ENCODE peak calls at places on chromosome 10, in six cellular contexts. One of them, this sample, is unnamed.

GRCh38 chr10:12503311-12503710 is 154.0 kb downstream of the CAMK1D start:
- DNase-seq in H1: peak
- DNase-seq in GM12878: no peak
- DNase-seq in K562: peak
- DNase-seq in SK-N-SH: no peak
- DNase-seq in HepG2: no peak
- DNase-seq in this sample: no peak

GRCh38 chr10:63123963-63124362 is 9.2 kb upstream of the NRBF2 start:
- DNase-seq in H1: no peak
- DNase-seq in GM12878: no peak
- DNase-seq in K562: no peak
- DNase-seq in SK-N-SH: no peak
- DNase-seq in HepG2: no peak
- DNase-seq in this sample: no peak

GRCh38 chr10:119454990-119455389 is 87.5 kb downstream of the RGS10 start:
- DNase-seq in H1: no peak
- DNase-seq in GM12878: no peak
- DNase-seq in K562: no peak
- DNase-seq in SK-N-SH: no peak
- DNase-seq in HepG2: no peak
- DNase-seq in this sample: no peak

GRCh38 chr10:70786799-70787415 is 1.7 kb upstream of the TBATA start:
- DNase-seq in H1: no peak
- DNase-seq in GM12878: no peak
- DNase-seq in K562: no peak
- DNase-seq in SK-N-SH: no peak
- DNase-seq in HepG2: no peak
- DNase-seq in this sample: no peak

GRCh38 chr10:78475501-78475900 is 441.8 kb downstream of the RPS24 start:
- DNase-seq in H1: no peak
- DNase-seq in GM12878: no peak
- DNase-seq in K562: no peak
- DNase-seq in SK-N-SH: no peak
- DNase-seq in HepG2: peak
- DNase-seq in this sample: no peak

GRCh38 chr10:6513509-6513908 is 66.6 kb downstream of the PRKCQ start:
- DNase-seq in H1: no peak
- DNase-seq in GM12878: no peak
- DNase-seq in K562: no peak
- DNase-seq in SK-N-SH: no peak
- DNase-seq in HepG2: no peak
- DNase-seq in this sample: no peak

GRCh38 chr10:102085336-102085735 is 20.2 kb downstream of the HPS6 start:
- DNase-seq in H1: no peak
- DNase-seq in GM12878: no peak
- DNase-seq in K562: no peak
- DNase-seq in SK-N-SH: no peak
- DNase-seq in HepG2: no peak
- DNase-seq in this sample: no peak

GRCh38 chr10:128609460-128609859 is 483.2 kb upstream of the MKI67 start:
- DNase-seq in H1: no peak
- DNase-seq in GM12878: no peak
- DNase-seq in K562: no peak
- DNase-seq in SK-N-SH: no peak
- DNase-seq in HepG2: no peak
- DNase-seq in this sample: no peak

GRCh38 chr10:87058171-87058570 is 36.5 kb downstream of the GLUD1 start:
- DNase-seq in H1: no peak
- DNase-seq in GM12878: no peak
- DNase-seq in K562: no peak
- DNase-seq in SK-N-SH: no peak
- DNase-seq in HepG2: no peak
- DNase-seq in this sample: no peak

GRCh38 chr10:22460531-22461403 is 115.5 kb downstream of the SPAG6 start:
- DNase-seq in H1: no peak
- DNase-seq in GM12878: no peak
- DNase-seq in K562: no peak
- DNase-seq in SK-N-SH: no peak
- DNase-seq in HepG2: no peak
- DNase-seq in this sample: no peak

GRCh38 chr10:117553171-117553814 is 10.7 kb downstream of the EMX2 start:
- DNase-seq in H1: peak
- DNase-seq in GM12878: no peak
- DNase-seq in K562: no peak
- DNase-seq in SK-N-SH: no peak
- DNase-seq in HepG2: no peak
- DNase-seq in this sample: no peak

GRCh38 chr10:31646519-31646918 is 282.1 kb downstream of the ARHGAP12 start:
- DNase-seq in H1: no peak
- DNase-seq in GM12878: no peak
- DNase-seq in K562: no peak
- DNase-seq in SK-N-SH: no peak
- DNase-seq in HepG2: no peak
- DNase-seq in this sample: no peak

GRCh38 chr10:13716161-13717071 is 129.7 kb downstream of the PRPF18 start:
- DNase-seq in H1: no peak
- DNase-seq in GM12878: no peak
- DNase-seq in K562: no peak
- DNase-seq in SK-N-SH: peak
- DNase-seq in HepG2: no peak
- DNase-seq in this sample: no peak

GRCh38 chr10:27643296-27643695 is 102.3 kb downstream of the MKX start:
- DNase-seq in H1: no peak
- DNase-seq in GM12878: no peak
- DNase-seq in K562: no peak
- DNase-seq in SK-N-SH: no peak
- DNase-seq in HepG2: no peak
- DNase-seq in this sample: no peak

GRCh38 chr10:60711496-60711895 is 66.8 kb upstream of the CDK1 start:
- DNase-seq in H1: no peak
- DNase-seq in GM12878: no peak
- DNase-seq in K562: no peak
- DNase-seq in SK-N-SH: no peak
- DNase-seq in HepG2: no peak
- DNase-seq in this sample: no peak

GRCh38 chr10:124602121-124602561 is 140.5 kb downstream of the LHPP start:
- DNase-seq in H1: no peak
- DNase-seq in GM12878: no peak
- DNase-seq in K562: no peak
- DNase-seq in SK-N-SH: no peak
- DNase-seq in HepG2: no peak
- DNase-seq in this sample: no peak

GRCh38 chr10:4677296-4678021 is 148.5 kb upstream of the AKR1E2 start:
- DNase-seq in H1: no peak
- DNase-seq in GM12878: no peak
- DNase-seq in K562: no peak
- DNase-seq in SK-N-SH: no peak
- DNase-seq in HepG2: no peak
- DNase-seq in this sample: no peak

GRCh38 chr10:5563237-5563961 is 38.6 kb downstream of the CALML3 start:
- DNase-seq in H1: no peak
- DNase-seq in GM12878: no peak
- DNase-seq in K562: no peak
- DNase-seq in SK-N-SH: no peak
- DNase-seq in HepG2: no peak
- DNase-seq in this sample: no peak

GRCh38 chr10:113922787-113923570 is 68.5 kb downstream of the NHLRC2 start:
- DNase-seq in H1: peak
- DNase-seq in GM12878: no peak
- DNase-seq in K562: no peak
- DNase-seq in SK-N-SH: no peak
- DNase-seq in HepG2: no peak
- DNase-seq in this sample: no peak

GRCh38 chr10:61981460-61981859 is 80.0 kb downstream of the ARID5B start:
- DNase-seq in H1: no peak
- DNase-seq in GM12878: no peak
- DNase-seq in K562: no peak
- DNase-seq in SK-N-SH: no peak
- DNase-seq in HepG2: no peak
- DNase-seq in this sample: no peak

GRCh38 chr10:17084258-17084657 is 45.4 kb downstream of the CUBN start:
- DNase-seq in H1: no peak
- DNase-seq in GM12878: no peak
- DNase-seq in K562: no peak
- DNase-seq in SK-N-SH: no peak
- DNase-seq in HepG2: no peak
- DNase-seq in this sample: no peak

GRCh38 chr10:127945335-127945734 is 38.4 kb downstream of the PTPRE start:
- DNase-seq in H1: no peak
- DNase-seq in GM12878: no peak
- DNase-seq in K562: no peak
- DNase-seq in SK-N-SH: no peak
- DNase-seq in HepG2: no peak
- DNase-seq in this sample: peak

GRCh38 chr10:77168161-77168560 is 469.4 kb downstream of the KCNMA1 start:
- DNase-seq in H1: no peak
- DNase-seq in GM12878: no peak
- DNase-seq in K562: no peak
- DNase-seq in SK-N-SH: no peak
- DNase-seq in HepG2: no peak
- DNase-seq in this sample: no peak

GRCh38 chr10:125575843-125576242 is 107.1 kb downstream of the TEX36 start:
- DNase-seq in H1: peak
- DNase-seq in GM12878: no peak
- DNase-seq in K562: no peak
- DNase-seq in SK-N-SH: no peak
- DNase-seq in HepG2: no peak
- DNase-seq in this sample: no peak

GRCh38 chr10:132929953-132930640 is 12.3 kb downstream of the CFAP46 start:
- DNase-seq in H1: no peak
- DNase-seq in GM12878: peak
- DNase-seq in K562: no peak
- DNase-seq in SK-N-SH: no peak
- DNase-seq in HepG2: no peak
- DNase-seq in this sample: peak

GRCh38 chr10:124415210-124415609 is 3.5 kb downstream of the OAT start:
- DNase-seq in H1: no peak
- DNase-seq in GM12878: no peak
- DNase-seq in K562: no peak
- DNase-seq in SK-N-SH: no peak
- DNase-seq in HepG2: no peak
- DNase-seq in this sample: no peak

GRCh38 chr10:130997267-130998045 is 314.1 kb downstream of the TCERG1L start:
- DNase-seq in H1: no peak
- DNase-seq in GM12878: no peak
- DNase-seq in K562: no peak
- DNase-seq in SK-N-SH: no peak
- DNase-seq in HepG2: no peak
- DNase-seq in this sample: no peak

GRCh38 chr10:59708816-59709471 is 706 bp downstream of the SLC16A9 start:
- DNase-seq in H1: peak
- DNase-seq in GM12878: no peak
- DNase-seq in K562: peak
- DNase-seq in SK-N-SH: peak
- DNase-seq in HepG2: no peak
- DNase-seq in this sample: peak

DNA sequence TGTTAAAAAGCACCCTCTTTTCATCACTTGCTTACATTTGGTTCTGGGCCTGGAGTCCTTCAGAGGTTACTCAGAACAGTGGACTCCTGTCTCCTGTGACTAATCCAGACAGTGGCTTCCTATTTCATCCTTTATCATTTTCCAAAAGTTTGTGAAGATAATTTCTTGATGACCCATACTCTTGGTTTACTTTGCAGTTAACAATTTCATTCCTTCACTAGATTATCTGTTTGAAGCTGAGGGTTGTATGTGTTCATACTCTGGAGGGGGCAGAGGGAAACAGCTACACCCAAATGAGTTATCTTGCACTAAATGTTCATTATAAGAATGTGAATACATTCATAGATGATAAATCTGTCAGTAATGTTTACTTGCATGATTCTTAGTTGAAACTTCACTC is 124.7 kb downstream of the ZNF248 start:
- DNase-seq in H1: no peak
- DNase-seq in GM12878: no peak
- DNase-seq in K562: no peak
- DNase-seq in SK-N-SH: no peak
- DNase-seq in HepG2: peak
- DNase-seq in this sample: no peak
- TF ChIP-seq GABPA in H1: no peak
- TF ChIP-seq GABPA in GM12878: no peak
- TF ChIP-seq GABPA in K562: no peak
- TF ChIP-seq GABPA in SK-N-SH: no peak
- TF ChIP-seq GABPA in HepG2: no peak
- TF ChIP-seq GABPA in this sample: no peak

GRCh38 chr10:45817912-45818311 is 29.4 kb downstream of the AGAP4 start:
- DNase-seq in H1: no peak
- DNase-seq in GM12878: no peak
- DNase-seq in K562: no peak
- DNase-seq in SK-N-SH: no peak
- DNase-seq in HepG2: no peak
- DNase-seq in this sample: no peak
- TF ChIP-seq CTCF in H1: no peak
- TF ChIP-seq CTCF in GM12878: no peak
- TF ChIP-seq CTCF in K562: no peak
- TF ChIP-seq CTCF in SK-N-SH: no peak
- TF ChIP-seq CTCF in HepG2: no peak
- TF ChIP-seq CTCF in this sample: no peak

GRCh38 chr10:100007239-100008141 is 2.3 kb downstream of the DNMBP start:
- DNase-seq in H1: no peak
- DNase-seq in GM12878: no peak
- DNase-seq in K562: no peak
- DNase-seq in SK-N-SH: no peak
- DNase-seq in HepG2: no peak
- DNase-seq in this sample: no peak
- H3K4me3 ChIP-seq in H1: no peak
- H3K4me3 ChIP-seq in GM12878: peak
- H3K4me3 ChIP-seq in K562: no peak
- H3K4me3 ChIP-seq in SK-N-SH: peak
- H3K4me3 ChIP-seq in HepG2: no peak
- H3K4me3 ChIP-seq in this sample: no peak

DNA sequence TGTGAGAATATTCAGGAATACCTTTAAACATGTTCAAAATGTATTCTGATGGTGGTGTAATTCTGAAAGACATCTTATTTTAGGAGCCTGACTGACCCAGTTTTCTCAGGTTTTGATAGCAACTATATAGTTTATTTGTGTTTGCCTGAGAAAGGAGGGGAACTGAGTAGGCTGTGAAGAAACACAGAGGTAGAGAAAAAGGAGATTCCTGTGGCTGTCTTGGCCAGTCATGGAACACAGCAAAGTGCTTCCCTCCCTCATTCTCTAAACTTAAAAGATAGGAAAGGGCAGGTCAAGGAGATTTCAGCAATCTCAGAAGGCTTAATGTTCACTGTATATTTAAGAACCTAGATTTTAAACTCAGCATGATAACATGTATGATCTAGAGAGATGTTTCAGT is 43.5 kb downstream of the ZMYND11 start:
- DNase-seq in H1: no peak
- DNase-seq in GM12878: no peak
- DNase-seq in K562: no peak
- DNase-seq in SK-N-SH: no peak
- DNase-seq in HepG2: no peak
- DNase-seq in this sample: no peak
- TF ChIP-seq GABPA in H1: no peak
- TF ChIP-seq GABPA in GM12878: no peak
- TF ChIP-seq GABPA in K562: no peak
- TF ChIP-seq GABPA in SK-N-SH: no peak
- TF ChIP-seq GABPA in HepG2: no peak
- TF ChIP-seq GABPA in this sample: no peak